ENCODE peak calls at places on chromosomes 3 and 15, in five cellular contexts. One of them, this sample, is unnamed.

GRCh38 chr15:84108725-84109124 is 126.8 kb upstream of the GOLGA6L4 start:
- DNase-seq in neuronal stem cell: no peak
- DNase-seq in mesendoderm: peak; percentile 7
- DNase-seq in ovary: no peak
- DNase-seq in Panc1: no peak
- DNase-seq in this sample: no peak

GRCh38 chr3:183357564-183358079 is 70.8 kb downstream of the MCF2L2 start:
- DNase-seq in neuronal stem cell: no peak
- DNase-seq in mesendoderm: no peak
- DNase-seq in ovary: no peak
- DNase-seq in Panc1: no peak
- DNase-seq in this sample: no peak

GRCh38 chr3:42117175-42118008 is 26.2 kb downstream of the TRAK1 start:
- DNase-seq in neuronal stem cell: no peak
- DNase-seq in mesendoderm: peak; percentile 69
- DNase-seq in ovary: peak; percentile 43
- DNase-seq in Panc1: no peak
- DNase-seq in this sample: peak; percentile 56

GRCh38 chr15:39282663-39283208 is 298.1 kb upstream of the THBS1 start:
- DNase-seq in neuronal stem cell: no peak
- DNase-seq in mesendoderm: no peak
- DNase-seq in ovary: no peak
- DNase-seq in Panc1: no peak
- DNase-seq in this sample: no peak

GRCh38 chr15:65040461-65040860 is 4.7 kb upstream of the SLC51B start:
- DNase-seq in neuronal stem cell: no peak
- DNase-seq in mesendoderm: no peak
- DNase-seq in ovary: no peak
- DNase-seq in Panc1: no peak
- DNase-seq in this sample: no peak

GRCh38 chr15:40003491-40003916 is 35.5 kb downstream of the SRP14 start:
- DNase-seq in neuronal stem cell: no peak
- DNase-seq in mesendoderm: no peak
- DNase-seq in ovary: no peak
- DNase-seq in Panc1: no peak
- DNase-seq in this sample: no peak

GRCh38 chr15:35852818-35853624 is 307.1 kb upstream of the DPH6 start:
- DNase-seq in neuronal stem cell: no peak
- DNase-seq in mesendoderm: no peak
- DNase-seq in ovary: no peak
- DNase-seq in Panc1: no peak
- DNase-seq in this sample: no peak

GRCh38 chr3:61417352-61417751 is 144.0 kb upstream of the PTPRG start:
- DNase-seq in neuronal stem cell: no peak
- DNase-seq in mesendoderm: no peak
- DNase-seq in ovary: no peak
- DNase-seq in Panc1: no peak
- DNase-seq in this sample: no peak

DNA sequence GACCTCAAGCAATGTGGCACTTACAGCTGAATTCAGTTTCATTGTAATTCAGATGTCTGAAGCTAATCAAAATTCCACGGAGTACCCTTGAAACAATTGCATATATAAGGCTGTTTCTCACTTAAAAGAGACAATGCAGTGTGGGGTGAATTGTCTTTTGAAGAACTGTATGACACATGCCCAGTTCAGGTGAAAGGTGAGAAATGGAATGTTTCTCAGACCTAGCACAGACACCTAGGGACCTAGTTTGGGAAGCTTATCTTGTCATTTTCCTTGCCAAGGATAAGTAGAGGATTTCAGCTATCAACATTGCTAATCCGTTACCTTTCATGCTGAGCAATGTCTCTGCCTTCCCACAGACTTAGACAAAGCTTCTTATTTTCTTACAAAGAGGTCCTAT is 36.3 kb downstream of the MBNL1 start:
- DNase-seq in neuronal stem cell: no peak
- DNase-seq in mesendoderm: peak; percentile 88
- DNase-seq in ovary: no peak
- DNase-seq in Panc1: no peak
- DNase-seq in this sample: no peak
- H3K36me3 ChIP-seq in neuronal stem cell: peaks cover 32% of the 10 kb centered on the region
- H3K36me3 ChIP-seq in mesendoderm: no peaks in the 10 kb centered on the region
- H3K36me3 ChIP-seq in ovary: no peaks in the 10 kb centered on the region
- H3K36me3 ChIP-seq in Panc1: no peaks in the 10 kb centered on the region
- H3K36me3 ChIP-seq in this sample: no peaks in the 10 kb centered on the region

GRCh38 chr3:149247929-149248691 is 26.5 kb upstream of the CP start:
- DNase-seq in neuronal stem cell: no peak
- DNase-seq in mesendoderm: peak; percentile 46
- DNase-seq in ovary: no peak
- DNase-seq in Panc1: no peak
- DNase-seq in this sample: no peak

GRCh38 chr3:149252272-149252671 is 30.6 kb upstream of the CP start:
- DNase-seq in neuronal stem cell: no peak
- DNase-seq in mesendoderm: no peak
- DNase-seq in ovary: no peak
- DNase-seq in Panc1: no peak
- DNase-seq in this sample: no peak

GRCh38 chr3:149247025-149247710 is 25.5 kb upstream of the CP start:
- DNase-seq in neuronal stem cell: no peak
- DNase-seq in mesendoderm: no peak
- DNase-seq in ovary: no peak
- DNase-seq in Panc1: no peak
- DNase-seq in this sample: no peak

GRCh38 chr3:149245738-149246451 is 24.3 kb upstream of the CP start:
- DNase-seq in neuronal stem cell: no peak
- DNase-seq in mesendoderm: no peak
- DNase-seq in ovary: no peak
- DNase-seq in Panc1: no peak
- DNase-seq in this sample: no peak

DNA sequence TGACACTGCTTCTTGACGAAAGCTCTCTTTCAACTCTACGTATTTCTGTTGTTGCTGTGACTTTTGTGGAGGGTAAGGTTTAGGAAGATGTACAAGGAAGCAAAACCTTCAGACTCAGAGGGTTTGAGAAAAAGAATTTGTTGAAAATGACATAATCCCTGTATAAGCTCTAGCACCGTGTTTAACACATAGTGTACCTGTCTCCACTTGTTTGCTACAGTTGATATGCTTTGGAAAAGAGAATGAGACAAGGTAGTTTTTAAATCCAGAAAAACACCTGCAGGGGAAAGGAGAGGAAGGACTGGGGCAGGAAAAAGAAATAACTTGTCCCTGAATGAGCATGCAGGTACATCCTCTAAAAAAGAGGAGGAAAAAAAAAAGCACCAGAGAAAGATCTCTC is 29.6 kb upstream of the CP start:
- DNase-seq in neuronal stem cell: no peak
- DNase-seq in mesendoderm: no peak
- DNase-seq in ovary: no peak
- DNase-seq in Panc1: no peak
- DNase-seq in this sample: no peak
- H3K36me3 ChIP-seq in neuronal stem cell: no peaks in the 10 kb centered on the region
- H3K36me3 ChIP-seq in mesendoderm: no peaks in the 10 kb centered on the region
- H3K36me3 ChIP-seq in ovary: no peaks in the 10 kb centered on the region
- H3K36me3 ChIP-seq in Panc1: no peaks in the 10 kb centered on the region
- H3K36me3 ChIP-seq in this sample: no peaks in the 10 kb centered on the region

GRCh38 chr3:58153371-58153770 is 57.4 kb downstream of the DNASE1L3 start:
- DNase-seq in neuronal stem cell: no peak
- DNase-seq in mesendoderm: no peak
- DNase-seq in ovary: no peak
- DNase-seq in Panc1: no peak
- DNase-seq in this sample: no peak

GRCh38 chr3:58152225-58153015 is 58.4 kb downstream of the DNASE1L3 start:
- DNase-seq in neuronal stem cell: no peak
- DNase-seq in mesendoderm: no peak
- DNase-seq in ovary: no peak
- DNase-seq in Panc1: no peak
- DNase-seq in this sample: no peak

GRCh38 chr3:58150130-58150663 is 60.6 kb downstream of the DNASE1L3 start:
- DNase-seq in neuronal stem cell: no peak
- DNase-seq in mesendoderm: no peak
- DNase-seq in ovary: no peak
- DNase-seq in Panc1: no peak
- DNase-seq in this sample: no peak

GRCh38 chr3:58150800-58151199 is 60.0 kb downstream of the DNASE1L3 start:
- DNase-seq in neuronal stem cell: no peak
- DNase-seq in mesendoderm: no peak
- DNase-seq in ovary: no peak
- DNase-seq in Panc1: no peak
- DNase-seq in this sample: no peak

GRCh38 chr3:58151637-58152036 is 59.1 kb downstream of the DNASE1L3 start:
- DNase-seq in neuronal stem cell: no peak
- DNase-seq in mesendoderm: no peak
- DNase-seq in ovary: no peak
- DNase-seq in Panc1: no peak
- DNase-seq in this sample: no peak
- H3K36me3 ChIP-seq in neuronal stem cell: peaks cover 65% of the 10 kb centered on the region
- H3K36me3 ChIP-seq in mesendoderm: peaks cover 11% of the 10 kb centered on the region
- H3K36me3 ChIP-seq in ovary: no peaks in the 10 kb centered on the region
- H3K36me3 ChIP-seq in Panc1: peaks cover 34% of the 10 kb centered on the region
- H3K36me3 ChIP-seq in this sample: peaks cover 61% of the 10 kb centered on the region

GRCh38 chr3:170270282-170270891 is 48.2 kb downstream of the PRKCI start:
- DNase-seq in neuronal stem cell: no peak
- DNase-seq in mesendoderm: no peak
- DNase-seq in ovary: no peak
- DNase-seq in Panc1: no peak
- DNase-seq in this sample: no peak

GRCh38 chr3:170277833-170278586 is 55.8 kb downstream of the PRKCI start:
- DNase-seq in neuronal stem cell: no peak
- DNase-seq in mesendoderm: no peak
- DNase-seq in ovary: no peak
- DNase-seq in Panc1: no peak
- DNase-seq in this sample: no peak

GRCh38 chr3:170278632-170279031 is 56.4 kb downstream of the PRKCI start:
- DNase-seq in neuronal stem cell: no peak
- DNase-seq in mesendoderm: no peak
- DNase-seq in ovary: no peak
- DNase-seq in Panc1: no peak
- DNase-seq in this sample: no peak

GRCh38 chr3:170274641-170275040 is 52.4 kb downstream of the PRKCI start:
- DNase-seq in neuronal stem cell: no peak
- DNase-seq in mesendoderm: no peak
- DNase-seq in ovary: no peak
- DNase-seq in Panc1: no peak
- DNase-seq in this sample: no peak

GRCh38 chr3:170275832-170276231 is 53.6 kb downstream of the PRKCI start:
- DNase-seq in neuronal stem cell: no peak
- DNase-seq in mesendoderm: no peak
- DNase-seq in ovary: no peak
- DNase-seq in Panc1: no peak
- DNase-seq in this sample: no peak
- H3K36me3 ChIP-seq in neuronal stem cell: peaks cover 83% of the 10 kb centered on the region
- H3K36me3 ChIP-seq in mesendoderm: no peaks in the 10 kb centered on the region
- H3K36me3 ChIP-seq in ovary: no peaks in the 10 kb centered on the region
- H3K36me3 ChIP-seq in Panc1: peaks cover 7% of the 10 kb centered on the region
- H3K36me3 ChIP-seq in this sample: peaks cover 8% of the 10 kb centered on the region

DNA sequence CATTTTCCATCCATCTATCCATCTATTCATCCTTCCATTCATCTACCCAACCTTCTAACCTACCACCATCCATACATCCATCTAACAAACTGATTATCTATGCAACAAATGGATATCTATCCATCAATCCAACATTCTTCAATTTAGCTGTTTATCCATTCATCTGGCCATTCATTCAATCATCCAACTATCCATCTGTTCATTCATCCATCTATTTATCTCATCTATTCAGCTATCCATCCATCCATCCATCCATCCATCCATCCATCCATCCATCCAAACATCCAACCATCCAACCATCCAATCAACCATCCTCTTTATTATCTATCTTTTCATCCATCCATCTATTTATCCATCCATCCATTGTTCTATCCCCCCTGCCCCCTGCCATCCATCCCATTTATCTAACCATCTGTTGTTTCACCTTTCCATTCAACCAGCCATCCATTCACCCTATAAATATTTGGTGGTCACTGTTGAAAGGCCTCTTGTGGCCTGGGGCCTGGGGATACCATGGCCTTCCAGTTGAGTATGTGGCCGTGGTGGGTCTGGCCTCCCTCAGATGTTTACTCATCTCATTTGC is 44.7 kb downstream of the SLC6A6 start:
- DNase-seq in neuronal stem cell: no peak
- DNase-seq in mesendoderm: no peak
- DNase-seq in ovary: no peak
- DNase-seq in Panc1: no peak
- DNase-seq in this sample: no peak
- H3K36me3 ChIP-seq in neuronal stem cell: peaks cover 34% of the 10 kb centered on the region
- H3K36me3 ChIP-seq in mesendoderm: peaks cover 25% of the 10 kb centered on the region
- H3K36me3 ChIP-seq in ovary: no peaks in the 10 kb centered on the region
- H3K36me3 ChIP-seq in Panc1: no peaks in the 10 kb centered on the region
- H3K36me3 ChIP-seq in this sample: peaks cover 45% of the 10 kb centered on the region

GRCh38 chr3:62863648-62864047 is 11.6 kb downstream of the CADPS start:
- DNase-seq in neuronal stem cell: no peak
- DNase-seq in mesendoderm: peak; percentile 6
- DNase-seq in ovary: no peak
- DNase-seq in Panc1: no peak
- DNase-seq in this sample: no peak
- H3K36me3 ChIP-seq in neuronal stem cell: no peaks in the 10 kb centered on the region
- H3K36me3 ChIP-seq in mesendoderm: no peaks in the 10 kb centered on the region
- H3K36me3 ChIP-seq in ovary: no peaks in the 10 kb centered on the region
- H3K36me3 ChIP-seq in Panc1: no peaks in the 10 kb centered on the region
- H3K36me3 ChIP-seq in this sample: no peaks in the 10 kb centered on the region

GRCh38 chr3:48301020-48301813 is 32.2 kb downstream of the SPINK8 start:
- DNase-seq in neuronal stem cell: peak; percentile 85
- DNase-seq in mesendoderm: peak; percentile 94
- DNase-seq in ovary: peak; percentile 95
- DNase-seq in Panc1: peak; percentile 42
- DNase-seq in this sample: peak; percentile 95

GRCh38 chr3:48297111-48297810 is 36.2 kb downstream of the SPINK8 start:
- DNase-seq in neuronal stem cell: no peak
- DNase-seq in mesendoderm: no peak
- DNase-seq in ovary: no peak
- DNase-seq in Panc1: no peak
- DNase-seq in this sample: no peak

GRCh38 chr3:48294611-48295263 is 38.7 kb downstream of the SPINK8 start:
- DNase-seq in neuronal stem cell: no peak
- DNase-seq in mesendoderm: no peak
- DNase-seq in ovary: no peak
- DNase-seq in Panc1: no peak
- DNase-seq in this sample: no peak

GRCh38 chr3:48299746-48300361 is 33.6 kb downstream of the SPINK8 start:
- DNase-seq in neuronal stem cell: no peak
- DNase-seq in mesendoderm: no peak
- DNase-seq in ovary: no peak
- DNase-seq in Panc1: no peak
- DNase-seq in this sample: no peak

GRCh38 chr3:48296699-48297098 is 36.8 kb downstream of the SPINK8 start:
- DNase-seq in neuronal stem cell: no peak
- DNase-seq in mesendoderm: no peak
- DNase-seq in ovary: no peak
- DNase-seq in Panc1: no peak
- DNase-seq in this sample: no peak
- H3K36me3 ChIP-seq in neuronal stem cell: peaks cover 65% of the 10 kb centered on the region
- H3K36me3 ChIP-seq in mesendoderm: peaks cover 2% of the 10 kb centered on the region
- H3K36me3 ChIP-seq in ovary: no peaks in the 10 kb centered on the region
- H3K36me3 ChIP-seq in Panc1: peaks cover 4% of the 10 kb centered on the region
- H3K36me3 ChIP-seq in this sample: peaks cover 16% of the 10 kb centered on the region

DNA sequence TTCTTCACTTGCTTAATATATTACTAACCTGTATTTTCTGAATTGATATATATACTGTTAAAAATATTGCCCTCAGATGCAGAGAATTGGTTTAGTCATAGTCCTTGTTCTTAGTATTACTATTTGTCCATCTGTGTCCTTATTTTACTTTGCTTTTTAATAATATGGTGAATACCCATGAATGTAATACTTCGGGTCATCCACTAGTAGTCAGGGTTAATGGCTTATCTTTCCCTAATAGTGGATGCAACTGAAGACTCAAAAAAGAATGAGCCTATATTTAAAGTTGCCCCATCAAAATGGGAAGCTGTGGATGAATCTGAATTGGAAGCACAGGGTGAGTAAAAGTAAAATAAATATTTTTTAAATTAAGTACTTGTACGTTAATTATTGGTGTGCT is 36.5 kb downstream of the U2SURP start:
- DNase-seq in neuronal stem cell: no peak
- DNase-seq in mesendoderm: no peak
- DNase-seq in ovary: no peak
- DNase-seq in Panc1: no peak
- DNase-seq in this sample: no peak
- H3K36me3 ChIP-seq in neuronal stem cell: peaks cover 100% of the 10 kb centered on the region
- H3K36me3 ChIP-seq in mesendoderm: peaks cover 2% of the 10 kb centered on the region
- H3K36me3 ChIP-seq in ovary: no peaks in the 10 kb centered on the region
- H3K36me3 ChIP-seq in Panc1: peaks cover 50% of the 10 kb centered on the region
- H3K36me3 ChIP-seq in this sample: peaks cover 10% of the 10 kb centered on the region